ENCODE peak calls at places on chromosomes 13 and 19, in ten cellular contexts. E, S, Q, A, Y, X, F, T, H and O are unnamed samples.

GRCh38 chr13:43387880-43388279 is 364.5 kb downstream of the DNAJC15 start:
- DNase-seq in E (no peak), S (no peak), Q (no peak), A (no peak), Y (no peak), X (no peak), F (no peak), T (no peak), H (no peak), O (no peak)

GRCh38 chr19:45423589-45424190 is at the start of gene ERCC1:
- DNase-seq in E (peak; percentile 97), S (peak; percentile 94), Q (peak; percentile 91), A (peak; percentile 97), Y (peak; percentile 86), X (peak; percentile 99), F (peak; percentile 89), T (peak; percentile 96), H (peak; percentile 61), O (peak; percentile 98)

GRCh38 chr13:73411067-73411809 is 352.4 kb downstream of the KLF5 start:
- DNase-seq in E (no peak), S (no peak), Q (no peak), A (peak; percentile 48), Y (no peak), X (no peak), F (peak; percentile 35), T (no peak), H (no peak), O (no peak)

GRCh38 chr19:927044-927706 is 1.3 kb downstream of the ARID3A start:
- DNase-seq in E (no peak), S (no peak), Q (no peak), A (no peak), Y (no peak), X (peak; percentile 72), F (no peak), T (no peak), H (no peak), O (peak; percentile 78)

GRCh38 chr13:43390101-43390500 is 366.7 kb downstream of the DNAJC15 start:
- DNase-seq in E (no peak), S (no peak), Q (no peak), A (no peak), Y (peak; percentile 35), X (no peak), F (peak; percentile 4), T (no peak), H (no peak), O (no peak)

GRCh38 chr13:78604782-78605611 is 1.6 kb upstream of the POU4F1 start:
- DNase-seq in E (no peak), S (no peak), Q (peak; percentile 0), A (peak; percentile 70), Y (no peak), X (no peak), F (peak; percentile 57), T (no peak), H (no peak), O (no peak)

GRCh38 chr19:34989248-34989797 is 10.8 kb upstream of the GRAMD1A start:
- DNase-seq in E (no peak), S (no peak), Q (no peak), A (no peak), Y (no peak), X (no peak), F (no peak), T (no peak), H (no peak), O (no peak)

GRCh38 chr13:75832812-75833211 is 196.7 kb downstream of the LMO7 start:
- DNase-seq in E (no peak), S (no peak), Q (no peak), A (no peak), Y (no peak), X (no peak), F (no peak), T (no peak), H (no peak), O (no peak)